ENCODE peak calls at places on chromosomes 13 and 19, in five cellular contexts. L is uterus, H is stomach, B is ascending aorta, Y is cardiac muscle cell. D is an unnamed sample.

GRCh38 chr13:52785721-52786120 is 46.1 kb upstream of the CNMD start:
- DNase-seq in L (no peak), H (no peak), B (no peak), Y (no peak), D (no peak)

GRCh38 chr13:53060840-53061485 is 32.4 kb downstream of the OLFM4 start:
- DNase-seq in L (no peak), H (no peak), B (no peak), Y (no peak), D (no peak)

GRCh38 chr19:12834976-12835757 is 788 bp upstream of the RTBDN start:
- DNase-seq in L (no peak), H (peak; percentile 40), B (no peak), Y (peak; percentile 40), D (no peak)

GRCh38 chr19:38665950-38666661 is 18.7 kb downstream of the ACTN4 start:
- DNase-seq in L (peak; percentile 79), H (no peak), B (peak; percentile 95), Y (peak; percentile 82), D (peak; percentile 57)

GRCh38 chr19:10320602-10321416 is 5.0 kb upstream of the FDX2 start:
- DNase-seq in L (no peak), H (no peak), B (no peak), Y (no peak), D (no peak)

GRCh38 chr13:50589651-50590054 is 253.8 kb downstream of the DLEU7 start:
- DNase-seq in L (no peak), H (no peak), B (no peak), Y (no peak), D (no peak)

GRCh38 chr19:2462635-2463421 is 6.1 kb upstream of the LMNB2 start:
- DNase-seq in L (peak; percentile 94), H (peak; percentile 83), B (peak; percentile 93), Y (peak; percentile 94), D (peak; percentile 82)

GRCh38 chr13:46094478-46094877 is 10.4 kb downstream of the CPB2 start:
- DNase-seq in L (no peak), H (no peak), B (no peak), Y (no peak), D (no peak)

GRCh38 chr13:44335463-44335862 is 38.2 kb upstream of the SERP2 start:
- DNase-seq in L (no peak), H (no peak), B (no peak), Y (no peak), D (no peak)

GRCh38 chr19:49502866-49503581 is 6.8 kb downstream of the RPS11 start:
- DNase-seq in L (peak; percentile 56), H (peak; percentile 51), B (no peak), Y (peak; percentile 84), D (peak; percentile 39)

GRCh38 chr13:24348797-24349515 is 39.6 kb downstream of the C1QTNF9 start:
- DNase-seq in L (no peak), H (peak; percentile 90), B (no peak), Y (no peak), D (no peak)
- H3K27ac ChIP-seq in L (no peak overlapping the region), H (peak overlapping the region; percentile 76), B (no peak overlapping the region), Y (no peak overlapping the region), D (no peak overlapping the region)

GRCh38 chr13:23984541-23984940 is 87.2 kb upstream of the C1QTNF9B start:
- DNase-seq in L (no peak), H (peak; percentile 82), B (no peak), Y (no peak), D (no peak)

GRCh38 chr13:23985846-23986245 is 88.5 kb upstream of the C1QTNF9B start:
- DNase-seq in L (no peak), H (no peak), B (no peak), Y (no peak), D (no peak)

GRCh38 chr13:23986619-23987018 is 89.3 kb upstream of the C1QTNF9B start:
- DNase-seq in L (no peak), H (no peak), B (no peak), Y (no peak), D (no peak)

GRCh38 chr13:23983671-23984070 is 86.4 kb upstream of the C1QTNF9B start:
- DNase-seq in L (no peak), H (no peak), B (no peak), Y (no peak), D (no peak)

DNA sequence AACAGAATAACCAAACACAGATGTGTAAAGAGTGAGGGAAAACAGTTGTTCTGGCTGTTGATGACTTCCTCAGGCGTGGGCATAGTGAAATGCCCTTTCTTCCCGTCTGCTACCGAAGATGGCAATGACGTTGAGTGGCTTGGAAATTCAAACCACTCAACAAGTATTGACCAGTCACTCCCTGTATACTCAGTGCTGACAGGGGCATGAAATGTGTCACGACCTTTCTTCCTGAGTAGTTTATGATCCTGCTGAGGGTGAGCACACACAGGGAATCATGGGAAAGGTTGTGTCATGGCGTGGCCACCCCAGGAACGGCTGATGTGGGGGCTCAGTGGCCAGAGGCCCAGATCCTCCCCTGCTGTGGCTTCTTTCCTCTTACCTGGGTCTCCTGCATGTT is 87.8 kb upstream of the C1QTNF9B start:
- DNase-seq in L (no peak), H (no peak), B (no peak), Y (no peak), D (no peak)
- H3K4me3 ChIP-seq in L (no peak overlapping the region), H (no peak overlapping the region), B (no peak overlapping the region), Y (no peak overlapping the region), D (no peak overlapping the region)

GRCh38 chr13:49441312-49441711 is 2.6 kb downstream of the CAB39L start:
- DNase-seq in L (no peak), H (no peak), B (no peak), Y (no peak), D (no peak)

GRCh38 chr13:49435992-49436391 is 7.9 kb downstream of the CAB39L start:
- DNase-seq in L (no peak), H (no peak), B (no peak), Y (no peak), D (no peak)

GRCh38 chr13:49439609-49440008 is 4.3 kb downstream of the CAB39L start:
- DNase-seq in L (no peak), H (no peak), B (no peak), Y (no peak), D (no peak)

GRCh38 chr13:49437705-49438104 is 6.2 kb downstream of the CAB39L start:
- DNase-seq in L (no peak), H (no peak), B (no peak), Y (no peak), D (no peak)

GRCh38 chr13:49436890-49437289 is 7.0 kb downstream of the CAB39L start:
- DNase-seq in L (peak; percentile 48), H (no peak), B (peak; percentile 71), Y (peak; percentile 8), D (peak; percentile 51)
- TF ChIP-seq CTCF in L (peak; percentile 32), H (no peak), B (peak; percentile 46), Y (no peak), D (peak; percentile 59)

GRCh38 chr13:102904408-102904862 is 58.6 kb downstream of the ERCC5 start:
- DNase-seq in L (no peak), H (no peak), B (no peak), Y (no peak), D (no peak)
- H3K27ac ChIP-seq in L (no peak overlapping the region), H (no peak overlapping the region), B (no peak overlapping the region), Y (no peak overlapping the region), D (no peak overlapping the region)

GRCh38 chr13:80873589-80873988 is 532.7 kb upstream of the SPRY2 start:
- DNase-seq in L (no peak), H (no peak), B (no peak), Y (no peak), D (no peak)
- H3K4me3 ChIP-seq in L (no peak overlapping the region), H (no peak overlapping the region), B (no peak overlapping the region), Y (no peak overlapping the region), D (no peak overlapping the region)